ENCODE peak calls at places on chromosome 5, in five cellular contexts. G is GM23248, E is Karpas-422, F is HCT116, H is neural progenitor cell. Z is an unnamed sample. For H3K4me1, the result is how much of the 10 kb centered on the place peaks cover.

GRCh38 chr5:124446125-124446524 is 300.3 kb downstream of the ZNF608 start:
- DNase-seq in F (no peak), G (no peak), E (no peak), H (no peak), Z (no peak)

GRCh38 chr5:151243564-151243963 is 9.4 kb upstream of the GM2A start:
- DNase-seq in H (no peak), F (no peak), E (no peak), G (no peak), Z (no peak)

GRCh38 chr5:135009736-135010501 is 24.1 kb downstream of the PITX1 start:
- DNase-seq in G (no peak), F (no peak), E (no peak), H (no peak), Z (no peak)

GRCh38 chr5:107806705-107807104 is 136.0 kb upstream of the EFNA5 start:
- DNase-seq in G (peak), H (no peak), F (peak), E (no peak), Z (peak)

GRCh38 chr5:157086751-157087359 is 22.0 kb downstream of the HAVCR2 start:
- DNase-seq in E (no peak), H (no peak), G (no peak), F (no peak), Z (no peak)

GRCh38 chr5:112165897-112166737 is 253.0 kb downstream of the EPB41L4A start:
- DNase-seq in H (no peak), F (no peak), E (no peak), G (no peak), Z (no peak)

GRCh38 chr5:170495796-170496195 is 8.0 kb upstream of the KCNIP1 start:
- DNase-seq in E (no peak), F (no peak), G (no peak), H (no peak), Z (no peak)

GRCh38 chr5:132815454-132815853 is 2.4 kb downstream of the SOWAHA start:
- DNase-seq in G (peak), F (no peak), H (no peak), E (no peak), Z (no peak)

GRCh38 chr5:82421119-82421518 is 143.0 kb upstream of the RPS23 start:
- DNase-seq in G (peak), F (peak), H (no peak), E (no peak), Z (peak)

GRCh38 chr5:69528015-69528414 is 32.0 kb upstream of the GTF2H2C start:
- DNase-seq in E (no peak), H (no peak), F (peak), G (no peak), Z (no peak)

GRCh38 chr5:133396187-133396621 is 216.1 kb downstream of the FSTL4 start:
- DNase-seq in G (no peak), E (no peak), H (peak), F (no peak), Z (no peak)

GRCh38 chr5:93791520-93791972 is 50.1 kb upstream of the POU5F2 start:
- DNase-seq in H (no peak), E (no peak), G (no peak), F (no peak), Z (no peak)

GRCh38 chr5:74895906-74896305 is 29.7 kb upstream of the FAM169A start:
- DNase-seq in E (no peak), H (no peak), F (no peak), G (peak), Z (peak)

GRCh38 chr5:61802456-61802855 is 470.4 kb downstream of the ZSWIM6 start:
- DNase-seq in H (no peak), G (no peak), E (no peak), F (no peak), Z (no peak)

GRCh38 chr5:36880761-36881160 is 4.2 kb downstream of the NIPBL start:
- DNase-seq in E (peak), G (peak), H (no peak), F (no peak), Z (no peak)

GRCh38 chr5:127416896-127417295 is 100.5 kb upstream of the PRRC1 start:
- DNase-seq in F (no peak), G (no peak), E (no peak), H (no peak), Z (no peak)

GRCh38 chr5:72472666-72473422 is 34.4 kb downstream of the ZNF366 start:
- DNase-seq in H (no peak), F (no peak), E (no peak), G (peak), Z (no peak)

GRCh38 chr5:158812381-158812780 is 287.3 kb downstream of the EBF1 start:
- DNase-seq in E (peak), F (no peak), G (no peak), H (no peak), Z (no peak)

GRCh38 chr5:95861858-95862561 is 39.5 kb upstream of the GLRX start:
- DNase-seq in H (no peak), G (peak), F (no peak), E (no peak), Z (peak)

GRCh38 chr5:180817847-180818246 is 15.2 kb upstream of the MGAT1 start:
- DNase-seq in G (no peak), F (no peak), E (no peak), H (no peak), Z (no peak)

GRCh38 chr5:93189707-93190120 is 391.3 kb downstream of the NR2F1-AS1 start:
- DNase-seq in G (peak), H (no peak), E (no peak), F (peak), Z (peak)

GRCh38 chr5:117680421-117680820 is 1105.8 kb upstream of the SEMA6A start:
- DNase-seq in E (no peak), F (no peak), G (no peak), H (no peak), Z (peak)

GRCh38 chr5:77627869-77628674 is 10.4 kb downstream of the OTP start:
- DNase-seq in F (no peak), H (peak), E (peak), G (no peak), Z (no peak)

GRCh38 chr5:134077926-134078580 is 36.4 kb upstream of the TCF7 start:
- DNase-seq in H (no peak), F (no peak), E (no peak), G (no peak), Z (no peak)

GRCh38 chr5:64834037-64834436 is 65.3 kb downstream of the CWC27 start:
- DNase-seq in E (no peak), G (peak), H (no peak), F (no peak), Z (peak)

GRCh38 chr5:32522429-32523143 is 62.8 kb upstream of the SUB1 start:
- DNase-seq in H (no peak), G (peak), E (no peak), F (no peak), Z (peak)

GRCh38 chr5:61162832-61163567 is 732 bp upstream of the SMIM15 start:
- DNase-seq in G (peak), H (peak), E (no peak), F (no peak), Z (peak)

GRCh38 chr5:172713113-172713808 is 57.7 kb downstream of the DUSP1 start:
- DNase-seq in E (peak), F (no peak), H (peak), G (peak), Z (no peak)

GRCh38 chr5:43432486-43433365 is 20.5 kb upstream of the CCL28 start:
- DNase-seq in F (peak), H (no peak), G (peak), E (no peak), Z (peak)

GRCh38 chr5:120252839-120253238 is 211.3 kb upstream of the PRR16 start:
- DNase-seq in H (no peak), F (no peak), E (no peak), G (no peak), Z (peak)

GRCh38 chr5:36029914-36030313 is 36.8 kb downstream of the UGT3A2 start:
- DNase-seq in F (no peak), G (no peak), E (no peak), H (no peak), Z (no peak)

GRCh38 chr5:76583163-76584047 is 39.8 kb downstream of the F2RL2 start:
- DNase-seq in H (no peak), E (no peak), G (peak), F (peak), Z (peak)

GRCh38 chr5:115179068-115179958 is 9.6 kb upstream of the TRIM36 start:
- DNase-seq in F (no peak), G (peak), E (no peak), H (peak), Z (no peak)

GRCh38 chr5:16866795-16867584 is 69.1 kb downstream of the MYO10 start:
- DNase-seq in E (no peak), F (no peak), G (no peak), H (peak), Z (peak)

GRCh38 chr5:148966937-148967336 is 95.9 kb downstream of the SH3TC2 start:
- DNase-seq in H (no peak), G (no peak), E (no peak), F (no peak), Z (no peak)
- H2AFZ ChIP-seq in H (no peak), G (no peak), E (no peak), F (no peak), Z (no peak)

DNA sequence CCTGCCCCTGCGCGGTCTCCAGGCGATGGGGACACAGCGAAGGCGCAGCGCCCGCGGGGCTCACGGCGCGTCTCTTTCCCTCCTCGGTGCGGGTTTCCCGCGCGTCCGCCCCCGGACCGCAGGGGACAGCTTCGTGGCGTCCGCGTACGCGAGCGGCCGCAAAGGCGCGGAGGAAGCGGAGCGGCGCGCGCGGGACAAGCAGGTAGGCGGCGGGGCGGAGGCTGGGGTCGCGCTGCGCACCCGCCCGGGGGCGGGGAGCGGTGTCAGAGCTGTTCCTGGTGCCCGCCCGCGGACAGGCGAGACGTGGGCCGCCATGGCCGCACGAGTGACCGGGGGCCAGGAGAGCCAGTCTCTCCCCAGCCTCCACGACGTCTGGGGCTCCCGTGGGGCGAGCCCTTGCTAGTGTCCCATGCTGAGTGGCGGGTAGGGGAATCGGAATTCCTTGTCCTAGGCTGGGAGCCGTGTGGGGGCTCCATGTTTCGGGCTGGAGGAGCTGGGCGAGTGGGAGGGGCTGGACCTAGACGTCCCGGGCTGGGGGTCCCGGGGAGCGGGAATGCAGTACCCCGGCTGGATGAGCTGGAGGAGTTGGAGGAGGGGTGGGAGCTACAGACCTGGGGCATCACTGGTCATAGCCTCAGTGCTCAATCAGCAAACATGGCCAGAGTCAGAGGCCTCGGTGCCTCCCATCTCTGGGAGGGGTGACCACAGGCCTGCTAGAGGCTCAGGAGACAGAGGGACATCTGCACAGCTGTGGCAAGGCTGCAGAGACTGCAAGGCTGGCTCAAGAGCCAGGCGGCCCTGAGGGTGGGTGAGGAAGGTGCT is 968 bp downstream of the NKD2 start:
- DNase-seq in F (no peak), H (peak), G (no peak), E (no peak), Z (no peak)
- H3K4me1 ChIP-seq in F (under half), H (under half), G (under half), E (under half), Z (under half)

DNA sequence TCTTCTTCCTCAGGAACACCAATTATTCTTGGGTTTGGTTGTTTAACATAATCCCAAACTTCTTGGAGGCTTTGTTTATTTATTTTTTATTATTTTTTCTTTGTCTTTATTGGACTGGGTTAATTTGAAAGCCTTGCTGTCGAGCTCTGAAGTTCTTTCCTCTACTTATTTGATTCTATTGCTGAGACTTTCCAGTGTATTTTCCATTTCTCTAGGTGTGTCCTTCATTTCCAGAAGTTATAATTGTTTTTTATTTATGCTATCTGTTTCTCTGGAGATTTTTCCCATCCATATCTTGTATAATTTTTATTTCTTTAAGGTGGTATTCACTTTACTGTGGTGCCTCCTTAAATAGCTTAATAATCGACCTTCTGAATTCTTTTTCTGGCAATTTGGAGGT is 8.8 kb upstream of the RIOK2 start:
- DNase-seq in H (no peak), F (no peak), G (no peak), E (no peak), Z (no peak)
- H3K27ac ChIP-seq in H (no peak), F (no peak), G (no peak), E (no peak), Z (no peak)

GRCh38 chr5:160001051-160001450 is 7.9 kb upstream of the TTC1 start:
- DNase-seq in F (no peak), E (no peak), G (no peak), H (no peak), Z (no peak)

GRCh38 chr5:159995841-159996240 is 13.1 kb upstream of the TTC1 start:
- DNase-seq in E (no peak), F (no peak), G (no peak), H (no peak), Z (no peak)

DNA sequence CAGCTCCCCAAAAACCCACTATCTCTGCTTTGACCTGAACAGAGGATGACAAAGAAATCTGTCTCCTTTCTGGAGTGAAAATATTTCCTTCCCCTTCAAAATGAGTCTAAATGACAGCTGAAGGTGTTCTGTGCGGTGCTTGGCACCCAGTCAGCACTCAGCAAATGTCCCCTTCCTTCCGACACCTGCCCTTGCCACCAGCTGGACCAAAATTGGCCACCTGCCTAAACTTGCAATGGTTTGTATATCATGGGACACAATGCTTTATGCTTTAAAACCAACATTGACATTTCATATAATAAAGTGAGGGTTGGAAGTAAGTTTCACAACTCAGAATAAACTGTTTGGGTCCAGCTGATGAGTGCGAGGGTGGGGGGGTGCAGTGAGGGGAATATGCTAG is 7.5 kb upstream of the TTC1 start:
- DNase-seq in E (no peak), G (no peak), F (no peak), H (no peak), Z (no peak)
- H2AFZ ChIP-seq in E (peak), G (no peak), F (no peak), H (no peak), Z (no peak)

GRCh38 chr5:178240772-178241171 is 8.2 kb upstream of the PHYKPL start:
- DNase-seq in F (no peak), H (no peak), G (no peak), E (no peak), Z (no peak)
- H3K4me1 ChIP-seq in F (under half), H (under half), G (under half), E (half or more), Z (under half)

GRCh38 chr5:60076746-60077145 is 183.2 kb upstream of the PDE4D start:
- DNase-seq in H (no peak), F (no peak), G (no peak), E (no peak), Z (no peak)
- H3K27ac ChIP-seq in H (no peak), F (no peak), G (no peak), E (no peak), Z (no peak)

GRCh38 chr5:88808153-88808552 is 74.8 kb downstream of the MEF2C start:
- DNase-seq in H (no peak), E (no peak), F (no peak), G (no peak), Z (no peak)

GRCh38 chr5:88804444-88804843 is 78.5 kb downstream of the MEF2C start:
- DNase-seq in G (no peak), H (no peak), E (no peak), F (no peak), Z (no peak)

GRCh38 chr5:88805151-88805784 is 77.7 kb downstream of the MEF2C start:
- DNase-seq in F (no peak), E (no peak), G (no peak), H (no peak), Z (no peak)

GRCh38 chr5:88807327-88807726 is 75.7 kb downstream of the MEF2C start:
- DNase-seq in E (no peak), H (no peak), G (no peak), F (no peak), Z (no peak)

DNA sequence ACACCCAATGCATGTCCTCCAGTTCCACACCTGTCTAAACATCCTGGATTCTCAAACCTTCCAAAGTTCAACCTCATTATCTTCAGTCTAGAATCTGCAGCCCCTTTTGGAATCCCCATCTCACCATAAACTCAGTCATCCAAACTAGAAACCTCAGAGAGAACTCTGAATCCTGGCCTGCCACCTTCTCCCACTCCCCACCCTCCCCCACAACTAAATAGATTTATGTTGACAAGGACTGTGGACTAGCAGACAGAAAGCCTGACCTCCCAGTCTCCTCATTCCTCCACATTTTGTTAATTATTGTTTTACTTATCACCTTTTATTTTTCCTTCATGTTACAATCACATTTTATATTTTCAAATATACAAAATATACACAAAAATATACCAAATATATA is 76.6 kb downstream of the MEF2C start:
- DNase-seq in G (no peak), E (no peak), H (no peak), F (no peak), Z (no peak)
- H2AFZ ChIP-seq in G (no peak), E (no peak), H (no peak), F (no peak), Z (no peak)

DNA sequence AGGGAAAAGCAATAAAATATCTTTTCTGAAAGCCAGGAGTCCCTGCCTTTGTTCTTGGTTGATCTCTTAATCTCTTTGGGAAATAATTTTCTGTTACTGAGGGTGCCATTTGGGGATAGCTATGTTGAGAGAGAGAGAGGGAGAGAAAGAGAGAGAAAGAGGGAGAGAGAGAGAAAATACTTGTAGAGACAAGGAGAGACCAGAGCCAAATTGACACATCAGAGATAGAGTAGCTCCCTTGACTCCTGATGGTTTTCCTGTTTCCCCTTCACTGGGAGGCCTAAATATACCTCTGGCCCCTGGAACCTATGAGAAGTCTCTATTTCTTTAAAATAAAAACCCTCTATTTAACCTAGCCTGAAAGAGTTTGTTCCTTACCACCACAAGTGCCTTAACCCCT is 14.9 kb downstream of the CMYA5 start:
- DNase-seq in G (no peak), E (no peak), F (no peak), H (no peak), Z (no peak)
- H3K4me1 ChIP-seq in G (under half), E (under half), F (under half), H (under half), Z (under half)

DNA sequence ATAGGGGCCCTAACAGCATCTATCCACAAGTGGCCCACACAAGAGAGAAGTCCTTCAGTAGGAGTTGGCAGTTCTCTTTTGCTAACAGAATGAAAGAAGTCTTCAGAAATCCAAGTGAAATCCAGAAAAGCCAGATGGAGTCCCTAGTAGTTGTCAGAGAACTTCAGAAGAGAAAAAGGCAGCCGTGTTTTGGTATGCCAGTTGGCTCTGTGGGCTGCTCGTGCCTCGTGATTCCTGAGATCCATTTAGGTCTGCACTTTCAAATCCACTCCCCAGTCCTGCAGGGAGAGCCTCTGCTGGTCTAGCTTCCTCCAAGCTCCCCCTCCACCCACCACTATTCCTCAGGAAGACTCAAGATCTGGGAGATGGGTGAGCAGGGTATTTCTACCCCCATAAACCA is 69.0 kb downstream of the CFAP90 start:
- DNase-seq in H (no peak), E (no peak), G (no peak), F (no peak), Z (no peak)
- H3K27ac ChIP-seq in H (no peak), E (no peak), G (no peak), F (no peak), Z (no peak)